ENCODE peak calls at places on chromosomes 7 and 10, in four cellular contexts. F is H1, V is mesenchymal stem cell, L is neuronal stem cell. S is an unnamed sample.
A peak's percentile ranks its signal among the peaks of the same experiment; 100 is the strongest.

GRCh38 chr10:45044290-45044689 is 43.6 kb downstream of the ZNF22 start:
- DNase-seq in F (peak; percentile 15), V (no peak), L (no peak), S (no peak)

GRCh38 chr10:121510201-121510771 is 88.0 kb downstream of the FGFR2 start:
- DNase-seq in V (no peak), F (no peak), L (no peak), S (peak; percentile 95)

GRCh38 chr10:116120688-116121087 is 152.3 kb downstream of the GFRA1 start:
- DNase-seq in V (no peak), L (no peak), F (peak; percentile 33), S (no peak)

GRCh38 chr10:77350711-77351119 is 286.9 kb downstream of the KCNMA1 start:
- DNase-seq in L (no peak), V (peak; percentile 99), F (no peak), S (peak; percentile 28)

GRCh38 chr10:60399343-60399742 is 9.7 kb upstream of the ANK3 start:
- DNase-seq in F (no peak), L (no peak), V (no peak), S (no peak)

GRCh38 chr10:84097787-84098353 is 41.4 kb upstream of the GHITM start:
- DNase-seq in L (peak; percentile 15), V (peak; percentile 18), F (no peak), S (no peak)

GRCh38 chr7:46786221-46786951 is 795.5 kb downstream of the TNS3 start:
- DNase-seq in L (no peak), V (no peak), F (no peak), S (no peak)

GRCh38 chr7:137989127-137989526 is 12.8 kb downstream of the CREB3L2 start:
- DNase-seq in F (no peak), L (no peak), V (no peak), S (no peak)

GRCh38 chr10:25336330-25336729 is 161.5 kb downstream of the GPR158 start:
- DNase-seq in V (no peak), L (no peak), F (no peak), S (no peak)

GRCh38 chr7:44060948-44061644 is 4.3 kb downstream of the PGAM2 start:
- DNase-seq in L (no peak), F (no peak), V (no peak), S (no peak)

GRCh38 chr7:140517546-140518369 is 38.5 kb upstream of the MKRN1 start:
- DNase-seq in L (peak; percentile 87), V (peak; percentile 89), F (peak; percentile 93), S (peak; percentile 91)

GRCh38 chr7:34875481-34875880 is 161.8 kb downstream of the DPY19L1 start:
- DNase-seq in F (no peak), V (no peak), L (no peak), S (no peak)

GRCh38 chr10:88989824-88990527 is 622 bp upstream of the FAS start:
- DNase-seq in F (no peak), L (no peak), V (peak; percentile 87), S (no peak)

GRCh38 chr10:33860994-33861393 is 526.5 kb upstream of the NRP1 start:
- DNase-seq in L (no peak), V (no peak), F (no peak), S (no peak)

GRCh38 chr10:11150876-11151275 is 133.2 kb downstream of the CELF2 start:
- DNase-seq in V (no peak), L (no peak), F (no peak), S (no peak)

GRCh38 chr10:92027141-92027540 is 103.6 kb downstream of the BTAF1 start:
- DNase-seq in L (no peak), F (no peak), V (peak; percentile 20), S (no peak)

GRCh38 chr7:129574487-129574886 is 37.0 kb upstream of the NRF1 start:
- DNase-seq in F (no peak), L (no peak), V (peak; percentile 52), S (no peak)

GRCh38 chr7:128136215-128136597 is 104.9 kb upstream of the LEP start:
- DNase-seq in F (no peak), L (no peak), V (no peak), S (no peak)

GRCh38 chr10:5484205-5484604 is 15.2 kb downstream of the CALML5 start:
- DNase-seq in F (no peak), L (no peak), V (no peak), S (no peak)

GRCh38 chr7:44273681-44274622 is 51.4 kb downstream of the CAMK2B start:
- DNase-seq in L (no peak), V (no peak), F (no peak), S (no peak)

GRCh38 chr7:117612637-117613036 is 132.8 kb downstream of the CFTR start:
- DNase-seq in F (no peak), V (no peak), L (no peak), S (peak; percentile 8)

GRCh38 chr10:62815373-62816111 is 624 bp downstream of the EGR2 start:
- DNase-seq in F (no peak), L (no peak), V (peak; percentile 41), S (no peak)

GRCh38 chr10:108392286-108392685 is 1227.8 kb upstream of the SORCS1 start:
- DNase-seq in L (no peak), V (peak; percentile 25), F (no peak), S (no peak)

GRCh38 chr10:97921581-97922377 is 72.1 kb downstream of the GOLGA7B start:
- DNase-seq in L (no peak), V (no peak), F (no peak), S (no peak)

GRCh38 chr10:121231059-121231458 is 367.2 kb downstream of the FGFR2 start:
- DNase-seq in L (no peak), F (no peak), V (no peak), S (no peak)

GRCh38 chr10:133087679-133088523 is at the start of gene ADGRA1:
- DNase-seq in V (no peak), F (no peak), L (peak; percentile 61), S (no peak)

GRCh38 chr10:28378986-28379585 is 76.2 kb upstream of the MPP7 start:
- DNase-seq in F (no peak), V (no peak), L (no peak), S (no peak)

GRCh38 chr7:100476903-100477870 is 1.8 kb downstream of the TSC22D4 start:
- DNase-seq in V (no peak), F (no peak), L (no peak), S (no peak)

GRCh38 chr7:20219446-20220292 is 2.5 kb upstream of the MACC1 start:
- DNase-seq in V (peak; percentile 99), L (no peak), F (no peak), S (peak; percentile 95)

GRCh38 chr7:20219062-20219445 is 1.9 kb upstream of the MACC1 start:
- DNase-seq in V (no peak), F (no peak), L (no peak), S (no peak)

GRCh38 chr7:20217193-20217948 is at the start of gene MACC1:
- DNase-seq in L (peak; percentile 23), V (no peak), F (peak; percentile 86), S (peak; percentile 85)

GRCh38 chr7:20216637-20217036 is 547 bp downstream of the MACC1 start:
- DNase-seq in V (no peak), L (no peak), F (no peak), S (no peak)

DNA sequence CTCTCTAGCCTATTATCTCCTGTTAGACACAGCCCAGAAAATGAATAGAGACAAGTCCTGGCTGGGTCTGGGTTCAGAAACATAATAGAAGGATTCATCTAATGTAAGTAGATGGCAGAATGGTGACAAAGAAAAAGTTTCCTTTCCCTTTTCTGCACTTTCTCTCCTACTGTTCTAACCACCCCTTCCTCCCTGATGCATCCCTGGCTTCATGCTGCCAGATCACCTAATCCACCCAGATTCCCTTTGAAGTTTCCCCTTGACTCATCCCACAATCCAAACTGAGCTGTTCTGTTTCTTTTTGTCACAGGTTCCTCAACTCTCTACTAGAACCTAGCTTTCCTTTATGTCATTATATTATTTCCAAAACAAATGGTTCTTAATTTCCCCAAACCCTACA is 1.1 kb upstream of the MACC1 start:
- DNase-seq in L (no peak), F (no peak), V (no peak), S (peak; percentile 5)
- H2BK12ac ChIP-seq in L (no peak overlapping the region), F (peak overlapping the region; percentile 45), V (peak overlapping the region; percentile 94), S (no peak overlapping the region)

GRCh38 chr7:157690833-157691382 is 354.1 kb downstream of the DNAJB6 start:
- DNase-seq in L (peak; percentile 92), F (no peak), V (peak; percentile 42), S (no peak)

GRCh38 chr7:157690058-157690832 is 353.4 kb downstream of the DNAJB6 start:
- DNase-seq in V (no peak), L (peak; percentile 65), F (no peak), S (no peak)

GRCh38 chr7:157693071-157693520 is 356.3 kb downstream of the DNAJB6 start:
- DNase-seq in V (no peak), F (no peak), L (peak; percentile 63), S (no peak)

GRCh38 chr7:157692156-157693011 is 355.6 kb downstream of the DNAJB6 start:
- DNase-seq in L (peak; percentile 51), F (no peak), V (no peak), S (no peak)

GRCh38 chr7:157691521-157692155 is 354.8 kb downstream of the DNAJB6 start:
- DNase-seq in L (peak; percentile 77), F (no peak), V (no peak), S (no peak)
- H3K4me3 ChIP-seq in L (peak overlapping the region; percentile 75), F (peak overlapping the region; percentile 43), V (no peak overlapping the region), S (no peak overlapping the region)

DNA sequence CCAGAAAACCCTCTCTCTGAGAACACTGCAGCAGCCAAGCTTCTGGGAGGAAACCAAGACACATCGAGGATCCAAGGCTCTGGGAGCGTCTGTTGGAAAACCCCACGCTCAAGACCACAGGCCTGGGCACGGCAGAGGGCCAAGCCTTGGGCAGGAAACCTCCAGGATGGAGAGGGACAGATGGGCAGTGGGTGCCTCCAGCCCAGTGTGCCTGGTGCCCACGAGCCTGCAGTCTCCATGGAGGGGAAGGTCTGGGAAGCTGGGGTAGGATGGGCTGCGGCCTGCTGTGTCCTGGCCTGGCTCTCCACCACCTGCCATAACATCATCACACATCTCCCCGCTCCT is 96.1 kb downstream of the FAM53B start:
- DNase-seq in F (no peak), V (no peak), L (no peak), S (no peak)
- H3K4me2 ChIP-seq in F (no peak overlapping the region), V (no peak overlapping the region), L (no peak overlapping the region), S (no peak overlapping the region)

GRCh38 chr7:73830618-73830871 is 251 bp upstream of the CLDN4 start:
- DNase-seq in F (no peak), V (peak; percentile 22), L (no peak), S (no peak)
- H2BK12ac ChIP-seq in F (peak overlapping the region; percentile 97), V (no peak overlapping the region), L (no peak overlapping the region), S (peak overlapping the region; percentile 76)

S was measured in trophoblast cell.